ENCODE peak calls at places on chromosomes 6 and 20, in nine cellular contexts. One of them, this sample, is unnamed.
A peak's percentile ranks its signal among the peaks of the same experiment; 100 is the strongest.

GRCh38 chr20:62837790-62838458 is 21.1 kb downstream of the COL9A3 start:
- DNase-seq in fibroblast of lung: no peak
- DNase-seq in uterus: no peak
- DNase-seq in endodermal cell: no peak
- DNase-seq in brain microvascular endothelial cell: no peak
- DNase-seq in HCT116: no peak
- DNase-seq in neural progenitor cell: no peak
- DNase-seq in bronchial epithelial cell: no peak
- DNase-seq in transverse colon: peak; percentile 95
- DNase-seq in this sample: no peak

GRCh38 chr6:137311940-137312339 is 92.8 kb upstream of the IFNGR1 start:
- DNase-seq in transverse colon: no peak
- DNase-seq in endodermal cell: no peak
- DNase-seq in bronchial epithelial cell: no peak
- DNase-seq in brain microvascular endothelial cell: no peak
- DNase-seq in neural progenitor cell: no peak
- DNase-seq in HCT116: no peak
- DNase-seq in uterus: no peak
- DNase-seq in fibroblast of lung: no peak
- DNase-seq in this sample: no peak

GRCh38 chr6:108133594-108134179 is 32.1 kb upstream of the NR2E1 start:
- DNase-seq in bronchial epithelial cell: peak; percentile 76
- DNase-seq in HCT116: peak; percentile 66
- DNase-seq in fibroblast of lung: peak; percentile 87
- DNase-seq in transverse colon: peak; percentile 64
- DNase-seq in uterus: peak; percentile 30
- DNase-seq in brain microvascular endothelial cell: peak; percentile 88
- DNase-seq in neural progenitor cell: peak; percentile 97
- DNase-seq in endodermal cell: peak; percentile 97
- DNase-seq in this sample: no peak

GRCh38 chr6:52839124-52840055 is 1.2 kb downstream of the GSTA5 start:
- DNase-seq in fibroblast of lung: peak; percentile 45
- DNase-seq in bronchial epithelial cell: peak; percentile 77
- DNase-seq in endodermal cell: peak; percentile 92
- DNase-seq in brain microvascular endothelial cell: peak; percentile 61
- DNase-seq in transverse colon: peak; percentile 72
- DNase-seq in uterus: no peak
- DNase-seq in HCT116: peak; percentile 70
- DNase-seq in neural progenitor cell: peak; percentile 56
- DNase-seq in this sample: no peak

GRCh38 chr20:39036011-39036410 is 73.9 kb downstream of the DHX35 start:
- DNase-seq in bronchial epithelial cell: no peak
- DNase-seq in fibroblast of lung: peak; percentile 66
- DNase-seq in uterus: no peak
- DNase-seq in transverse colon: no peak
- DNase-seq in neural progenitor cell: no peak
- DNase-seq in HCT116: no peak
- DNase-seq in endodermal cell: no peak
- DNase-seq in brain microvascular endothelial cell: peak; percentile 9
- DNase-seq in this sample: no peak

GRCh38 chr20:2385496-2385895 is 4.8 kb downstream of the TGM6 start:
- DNase-seq in transverse colon: no peak
- DNase-seq in bronchial epithelial cell: no peak
- DNase-seq in endodermal cell: peak; percentile 41
- DNase-seq in neural progenitor cell: no peak
- DNase-seq in brain microvascular endothelial cell: no peak
- DNase-seq in fibroblast of lung: peak; percentile 18
- DNase-seq in HCT116: no peak
- DNase-seq in uterus: no peak
- DNase-seq in this sample: no peak

GRCh38 chr20:34337982-34338756 is 24.9 kb upstream of the ITCH start:
- DNase-seq in endodermal cell: no peak
- DNase-seq in brain microvascular endothelial cell: no peak
- DNase-seq in uterus: no peak
- DNase-seq in HCT116: no peak
- DNase-seq in fibroblast of lung: no peak
- DNase-seq in transverse colon: peak; percentile 37
- DNase-seq in bronchial epithelial cell: no peak
- DNase-seq in neural progenitor cell: no peak
- DNase-seq in this sample: peak; percentile 47

GRCh38 chr6:138428943-138429616 is 25.1 kb downstream of the HEBP2 start:
- DNase-seq in brain microvascular endothelial cell: peak; percentile 39
- DNase-seq in endodermal cell: no peak
- DNase-seq in uterus: no peak
- DNase-seq in HCT116: peak; percentile 21
- DNase-seq in neural progenitor cell: peak; percentile 64
- DNase-seq in bronchial epithelial cell: peak; percentile 56
- DNase-seq in fibroblast of lung: peak; percentile 59
- DNase-seq in transverse colon: no peak
- DNase-seq in this sample: no peak

GRCh38 chr6:90288404-90288803 is 8.2 kb downstream of the BACH2 start:
- DNase-seq in brain microvascular endothelial cell: peak; percentile 16
- DNase-seq in bronchial epithelial cell: no peak
- DNase-seq in transverse colon: no peak
- DNase-seq in fibroblast of lung: peak; percentile 61
- DNase-seq in uterus: no peak
- DNase-seq in neural progenitor cell: peak; percentile 64
- DNase-seq in HCT116: no peak
- DNase-seq in endodermal cell: no peak
- DNase-seq in this sample: no peak

GRCh38 chr6:43035495-43036194 is 14.2 kb downstream of the RRP36 start:
- DNase-seq in brain microvascular endothelial cell: no peak
- DNase-seq in fibroblast of lung: no peak
- DNase-seq in neural progenitor cell: no peak
- DNase-seq in transverse colon: no peak
- DNase-seq in bronchial epithelial cell: no peak
- DNase-seq in endodermal cell: no peak
- DNase-seq in uterus: no peak
- DNase-seq in HCT116: no peak
- DNase-seq in this sample: no peak

GRCh38 chr6:52904562-52905279 is 4.8 kb downstream of the GSTA3 start:
- DNase-seq in brain microvascular endothelial cell: no peak
- DNase-seq in neural progenitor cell: peak; percentile 8
- DNase-seq in HCT116: no peak
- DNase-seq in fibroblast of lung: no peak
- DNase-seq in transverse colon: no peak
- DNase-seq in bronchial epithelial cell: no peak
- DNase-seq in uterus: no peak
- DNase-seq in endodermal cell: peak; percentile 80
- DNase-seq in this sample: peak; percentile 3

GRCh38 chr6:84763397-84764331 is 734 bp downstream of the TBX18 start:
- DNase-seq in fibroblast of lung: peak; percentile 61
- DNase-seq in bronchial epithelial cell: peak; percentile 42
- DNase-seq in brain microvascular endothelial cell: peak; percentile 89
- DNase-seq in endodermal cell: peak; percentile 77
- DNase-seq in uterus: peak; percentile 39
- DNase-seq in HCT116: peak; percentile 61
- DNase-seq in neural progenitor cell: peak; percentile 70
- DNase-seq in transverse colon: no peak
- DNase-seq in this sample: peak; percentile 59

GRCh38 chr6:121504227-121504626 is 68.8 kb downstream of the GJA1 start:
- DNase-seq in fibroblast of lung: peak; percentile 96
- DNase-seq in bronchial epithelial cell: peak; percentile 98
- DNase-seq in uterus: no peak
- DNase-seq in neural progenitor cell: no peak
- DNase-seq in endodermal cell: no peak
- DNase-seq in transverse colon: no peak
- DNase-seq in brain microvascular endothelial cell: peak; percentile 80
- DNase-seq in HCT116: no peak
- DNase-seq in this sample: no peak

GRCh38 chr6:140311146-140311545 is 936.7 kb upstream of the CITED2 start:
- DNase-seq in HCT116: no peak
- DNase-seq in transverse colon: no peak
- DNase-seq in fibroblast of lung: peak; percentile 9
- DNase-seq in brain microvascular endothelial cell: no peak
- DNase-seq in bronchial epithelial cell: no peak
- DNase-seq in uterus: no peak
- DNase-seq in endodermal cell: no peak
- DNase-seq in neural progenitor cell: no peak
- DNase-seq in this sample: no peak

GRCh38 chr6:39865011-39865888 is 69.0 kb downstream of the MOCS1 start:
- DNase-seq in endodermal cell: peak; percentile 95
- DNase-seq in transverse colon: peak; percentile 82
- DNase-seq in HCT116: peak; percentile 50
- DNase-seq in neural progenitor cell: peak; percentile 81
- DNase-seq in brain microvascular endothelial cell: peak; percentile 33
- DNase-seq in bronchial epithelial cell: peak; percentile 25
- DNase-seq in fibroblast of lung: peak; percentile 30
- DNase-seq in uterus: peak; percentile 67
- DNase-seq in this sample: peak; percentile 9

GRCh38 chr6:104486003-104486402 is 373.7 kb downstream of the HACE1 start:
- DNase-seq in brain microvascular endothelial cell: no peak
- DNase-seq in endodermal cell: no peak
- DNase-seq in transverse colon: no peak
- DNase-seq in HCT116: no peak
- DNase-seq in fibroblast of lung: no peak
- DNase-seq in neural progenitor cell: no peak
- DNase-seq in uterus: no peak
- DNase-seq in bronchial epithelial cell: no peak
- DNase-seq in this sample: no peak

GRCh38 chr6:104484191-104484590 is 375.5 kb downstream of the HACE1 start:
- DNase-seq in uterus: no peak
- DNase-seq in transverse colon: no peak
- DNase-seq in fibroblast of lung: no peak
- DNase-seq in endodermal cell: no peak
- DNase-seq in neural progenitor cell: no peak
- DNase-seq in bronchial epithelial cell: no peak
- DNase-seq in brain microvascular endothelial cell: no peak
- DNase-seq in HCT116: no peak
- DNase-seq in this sample: no peak

GRCh38 chr6:104484626-104485025 is 375.1 kb downstream of the HACE1 start:
- DNase-seq in neural progenitor cell: no peak
- DNase-seq in endodermal cell: no peak
- DNase-seq in brain microvascular endothelial cell: no peak
- DNase-seq in HCT116: no peak
- DNase-seq in transverse colon: no peak
- DNase-seq in fibroblast of lung: no peak
- DNase-seq in bronchial epithelial cell: no peak
- DNase-seq in uterus: no peak
- DNase-seq in this sample: no peak

GRCh38 chr6:104477569-104477968 is 382.1 kb downstream of the HACE1 start:
- DNase-seq in brain microvascular endothelial cell: no peak
- DNase-seq in transverse colon: no peak
- DNase-seq in neural progenitor cell: peak; percentile 76
- DNase-seq in bronchial epithelial cell: no peak
- DNase-seq in endodermal cell: no peak
- DNase-seq in fibroblast of lung: no peak
- DNase-seq in uterus: no peak
- DNase-seq in HCT116: no peak
- DNase-seq in this sample: no peak

DNA sequence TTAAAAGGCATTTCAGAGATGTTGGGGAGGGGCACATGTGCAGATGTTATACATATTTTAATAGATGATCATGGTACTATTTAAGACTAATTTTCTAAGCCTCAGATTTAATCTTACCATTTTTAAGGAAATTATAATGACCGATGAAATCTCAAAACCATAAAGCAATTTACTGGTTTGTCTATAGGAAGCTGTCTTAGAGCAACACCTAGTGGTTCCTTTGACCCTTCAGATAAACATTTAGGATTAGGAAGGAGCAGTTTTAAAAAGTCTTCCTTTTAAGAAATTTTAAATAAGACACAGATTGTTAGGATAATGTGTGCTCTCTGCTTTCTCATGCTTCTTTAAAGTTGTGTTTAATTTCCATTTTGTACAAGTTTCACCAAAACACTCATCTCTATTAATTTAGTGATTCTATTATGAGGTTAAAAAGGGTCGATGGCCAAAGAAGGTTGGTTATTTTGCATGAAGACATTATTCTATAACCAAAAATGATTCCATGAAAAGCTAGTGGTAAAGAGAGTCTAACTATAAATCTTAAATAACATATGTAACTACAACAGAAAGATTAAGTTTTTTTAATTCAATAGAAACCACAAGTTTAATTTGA is 376.4 kb downstream of the HACE1 start:
- DNase-seq in brain microvascular endothelial cell: no peak
- DNase-seq in fibroblast of lung: no peak
- DNase-seq in bronchial epithelial cell: peak; percentile 10
- DNase-seq in uterus: no peak
- DNase-seq in endodermal cell: no peak
- DNase-seq in HCT116: peak; percentile 15
- DNase-seq in neural progenitor cell: no peak
- DNase-seq in transverse colon: no peak
- DNase-seq in this sample: no peak
- TF ChIP-seq CTCF in brain microvascular endothelial cell: no peak
- TF ChIP-seq CTCF in fibroblast of lung: no peak
- TF ChIP-seq CTCF in bronchial epithelial cell: no peak
- TF ChIP-seq CTCF in uterus: no peak
- TF ChIP-seq CTCF in endodermal cell: peak; percentile 88
- TF ChIP-seq CTCF in HCT116: peak; percentile 56
- TF ChIP-seq CTCF in neural progenitor cell: peak; percentile 82
- TF ChIP-seq CTCF in transverse colon: peak; percentile 24
- TF ChIP-seq CTCF in this sample: peak; percentile 25

GRCh38 chr6:31778999-31779885 is 2.1 kb upstream of the VWA7 start:
- DNase-seq in HCT116: no peak
- DNase-seq in bronchial epithelial cell: no peak
- DNase-seq in transverse colon: no peak
- DNase-seq in endodermal cell: no peak
- DNase-seq in uterus: no peak
- DNase-seq in fibroblast of lung: no peak
- DNase-seq in neural progenitor cell: no peak
- DNase-seq in brain microvascular endothelial cell: no peak
- DNase-seq in this sample: no peak
- H3K36me3 ChIP-seq in HCT116: peaks cover 43% of the 10 kb centered on the region
- H3K36me3 ChIP-seq in bronchial epithelial cell: peaks cover 35% of the 10 kb centered on the region
- H3K36me3 ChIP-seq in transverse colon: no peaks in the 10 kb centered on the region
- H3K36me3 ChIP-seq in endodermal cell: peaks cover 37% of the 10 kb centered on the region
- H3K36me3 ChIP-seq in uterus: no peaks in the 10 kb centered on the region
- H3K36me3 ChIP-seq in fibroblast of lung: peaks cover 18% of the 10 kb centered on the region
- H3K36me3 ChIP-seq in neural progenitor cell: no peaks in the 10 kb centered on the region
- H3K36me3 ChIP-seq in brain microvascular endothelial cell: peaks cover 69% of the 10 kb centered on the region
- H3K36me3 ChIP-seq in this sample: peaks cover 39% of the 10 kb centered on the region

GRCh38 chr6:31876357-31876756 is 2.4 kb downstream of the SLC44A4 start:
- DNase-seq in neural progenitor cell: no peak
- DNase-seq in endodermal cell: no peak
- DNase-seq in HCT116: no peak
- DNase-seq in brain microvascular endothelial cell: no peak
- DNase-seq in uterus: no peak
- DNase-seq in fibroblast of lung: no peak
- DNase-seq in transverse colon: no peak
- DNase-seq in bronchial epithelial cell: no peak
- DNase-seq in this sample: no peak
- H3K4me3 ChIP-seq in neural progenitor cell: no peak overlapping the region
- H3K4me3 ChIP-seq in endodermal cell: no peak overlapping the region
- H3K4me3 ChIP-seq in HCT116: no peak overlapping the region
- H3K4me3 ChIP-seq in brain microvascular endothelial cell: no peak overlapping the region
- H3K4me3 ChIP-seq in uterus: no peak overlapping the region
- H3K4me3 ChIP-seq in fibroblast of lung: no peak overlapping the region
- H3K4me3 ChIP-seq in transverse colon: peak overlapping the region; percentile 29
- H3K4me3 ChIP-seq in bronchial epithelial cell: no peak overlapping the region
- H3K4me3 ChIP-seq in this sample: no peak overlapping the region

DNA sequence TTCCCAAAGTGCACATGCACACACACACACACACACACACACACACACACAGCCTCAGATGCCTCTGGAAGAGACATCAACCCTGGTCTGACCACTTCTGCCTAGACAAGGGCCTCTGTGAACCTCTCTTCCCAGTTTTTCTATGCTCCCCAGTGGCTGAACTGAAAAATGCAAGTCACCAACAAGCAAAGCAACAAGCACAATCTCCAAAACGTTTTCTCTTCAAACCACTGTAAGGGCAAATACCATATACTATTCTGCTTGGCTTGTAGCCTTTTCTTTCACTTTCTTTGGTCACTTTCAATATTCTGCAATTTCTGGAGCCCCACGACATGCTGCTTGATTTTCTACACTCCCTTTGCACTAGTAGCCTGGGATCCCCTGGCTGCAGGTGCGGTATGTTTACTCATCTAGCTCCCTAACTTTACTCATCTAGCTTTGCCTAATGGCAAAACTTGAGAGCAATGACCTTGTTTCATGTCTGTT is 121.4 kb upstream of the DST start:
- DNase-seq in endodermal cell: peak; percentile 76
- DNase-seq in neural progenitor cell: peak; percentile 27
- DNase-seq in HCT116: peak; percentile 57
- DNase-seq in uterus: no peak
- DNase-seq in fibroblast of lung: peak; percentile 65
- DNase-seq in bronchial epithelial cell: peak; percentile 49
- DNase-seq in brain microvascular endothelial cell: no peak
- DNase-seq in transverse colon: no peak
- DNase-seq in this sample: no peak
- TF ChIP-seq CTCF in endodermal cell: peak; percentile 67
- TF ChIP-seq CTCF in neural progenitor cell: peak; percentile 46
- TF ChIP-seq CTCF in HCT116: peak; percentile 57
- TF ChIP-seq CTCF in uterus: no peak
- TF ChIP-seq CTCF in fibroblast of lung: peak; percentile 51
- TF ChIP-seq CTCF in bronchial epithelial cell: peak; percentile 53
- TF ChIP-seq CTCF in brain microvascular endothelial cell: peak; percentile 60
- TF ChIP-seq CTCF in transverse colon: peak; percentile 33
- TF ChIP-seq CTCF in this sample: peak; percentile 55